ENCODE peak calls at places on chromosomes 1 and 21, in eight cellular contexts. C is A549, A is uterus, R is heart left ventricle, U is lower lobe of right lung, H is sigmoid colon, Z is adrenal gland, L is neural progenitor cell. N is an unnamed sample. For H3K9me3 and H3K4me1, the result is how much of the 10 kb centered on the place peaks cover.

GRCh38 chr1:172356620-172357019 is 63.9 kb upstream of the C1orf105 start:
- DNase-seq in C (peak), A (no peak), R (no peak), U (no peak), H (no peak), Z (peak), L (no peak), N (no peak)

GRCh38 chr1:230746617-230747016 is 571 bp upstream of the CAPN9 start:
- DNase-seq in C (no peak), A (no peak), R (no peak), U (no peak), H (no peak), Z (no peak), L (no peak), N (no peak)

GRCh38 chr1:112092656-112093371 is 103.3 kb upstream of the KCND3 start:
- DNase-seq in C (no peak), A (no peak), R (no peak), U (no peak), H (no peak), Z (no peak), L (no peak), N (no peak)

GRCh38 chr1:212346586-212346985 is 61.4 kb downstream of the PPP2R5A start:
- DNase-seq in C (no peak), A (no peak), R (no peak), U (no peak), H (no peak), Z (no peak), L (no peak), N (no peak)

GRCh38 chr1:1623181-1623630 is 7.9 kb downstream of the MIB2 start:
- DNase-seq in C (no peak), A (no peak), R (peak), U (no peak), H (no peak), Z (no peak), L (no peak), N (no peak)

GRCh38 chr1:53449026-53449425 is 10.2 kb upstream of the DMRTB1 start:
- DNase-seq in C (no peak), A (no peak), R (no peak), U (no peak), H (no peak), Z (no peak), L (peak), N (no peak)

GRCh38 chr1:200042437-200043329 is 15.2 kb downstream of the NR5A2 start:
- DNase-seq in C (peak), A (no peak), R (no peak), U (no peak), H (no peak), Z (no peak), L (peak), N (peak)

GRCh38 chr1:158117854-158118691 is 62.6 kb upstream of the CD1D start:
- DNase-seq in C (peak), A (peak), R (peak), U (no peak), H (peak), Z (peak), L (peak), N (peak)

GRCh38 chr1:19656134-19656779 is 8.4 kb upstream of the HTR6 start:
- DNase-seq in C (no peak), A (no peak), R (no peak), U (no peak), H (no peak), Z (no peak), L (no peak), N (no peak)

GRCh38 chr1:17591814-17592430 is 52.4 kb downstream of the ARHGEF10L start:
- DNase-seq in C (no peak), A (no peak), R (no peak), U (no peak), H (no peak), Z (no peak), L (no peak), N (peak)

GRCh38 chr1:33762099-33762830 is 101.6 kb upstream of the HMGB4 start:
- DNase-seq in C (no peak), A (no peak), R (no peak), U (no peak), H (no peak), Z (no peak), L (no peak), N (no peak)

GRCh38 chr1:81128079-81128478 is 672.7 kb upstream of the ADGRL2 start:
- DNase-seq in C (no peak), A (no peak), R (no peak), U (no peak), H (no peak), Z (no peak), L (no peak), N (no peak)

GRCh38 chr1:81126989-81127571 is 673.7 kb upstream of the ADGRL2 start:
- DNase-seq in C (no peak), A (no peak), R (no peak), U (no peak), H (no peak), Z (no peak), L (no peak), N (no peak)

GRCh38 chr1:81125672-81126071 is 675.1 kb upstream of the ADGRL2 start:
- DNase-seq in C (no peak), A (no peak), R (no peak), U (no peak), H (no peak), Z (no peak), L (no peak), N (no peak)

GRCh38 chr1:81129366-81129765 is 671.4 kb upstream of the ADGRL2 start:
- DNase-seq in C (no peak), A (no peak), R (no peak), U (no peak), H (no peak), Z (no peak), L (no peak), N (no peak)
- H3K9me3 ChIP-seq in C (under half), A (under half), R (under half), U (under half), H (under half), Z (under half), L (under half), N (under half)

GRCh38 chr1:21320410-21321107 is 30.3 kb upstream of the ECE1 start:
- DNase-seq in C (no peak), A (no peak), R (no peak), U (no peak), H (peak), Z (peak), L (no peak), N (no peak)

GRCh38 chr1:21322681-21323016 is 32.4 kb upstream of the ECE1 start:
- DNase-seq in C (no peak), A (no peak), R (no peak), U (no peak), H (peak), Z (no peak), L (no peak), N (no peak)

GRCh38 chr1:21323091-21323490 is 32.8 kb upstream of the ECE1 start:
- DNase-seq in C (no peak), A (no peak), R (peak), U (no peak), H (no peak), Z (no peak), L (no peak), N (no peak)

GRCh38 chr1:21319447-21320407 is 29.5 kb upstream of the ECE1 start:
- DNase-seq in C (peak), A (no peak), R (peak), U (no peak), H (peak), Z (no peak), L (no peak), N (no peak)

GRCh38 chr1:21321963-21322680 is 31.9 kb upstream of the ECE1 start:
- DNase-seq in C (no peak), A (no peak), R (no peak), U (no peak), H (peak), Z (no peak), L (no peak), N (no peak)
- H3K4me1 ChIP-seq in C (half or more), A (half or more), R (half or more), U (half or more), H (under half), Z (half or more), L (half or more), N (under half)

GRCh38 chr1:6570066-6570465 is 9.7 kb upstream of the ZBTB48 start:
- DNase-seq in C (no peak), A (no peak), R (no peak), U (no peak), H (no peak), Z (no peak), L (no peak), N (no peak)
- H3K9me3 ChIP-seq in C (under half), A (under half), R (under half), U (under half), H (under half), Z (under half), L (under half), N (under half)

GRCh38 chr1:181106022-181106312 is 17.5 kb downstream of the IER5 start:
- DNase-seq in C (no peak), A (no peak), R (no peak), U (no peak), H (no peak), Z (no peak), L (no peak), N (no peak)
- H3K4me1 ChIP-seq in C (half or more), A (under half), R (under half), U (under half), H (under half), Z (under half), L (under half), N (under half)

GRCh38 chr1:80989455-80989854 is 811.3 kb upstream of the ADGRL2 start:
- DNase-seq in C (no peak), A (no peak), R (no peak), U (no peak), H (no peak), Z (no peak), L (no peak), N (no peak)

GRCh38 chr1:80994934-80995333 is 805.8 kb upstream of the ADGRL2 start:
- DNase-seq in C (no peak), A (no peak), R (no peak), U (no peak), H (no peak), Z (no peak), L (no peak), N (no peak)
- H3K9me3 ChIP-seq in C (under half), A (under half), R (under half), U (under half), H (under half), Z (under half), L (under half), N (under half)

GRCh38 chr21:42463861-42464515 is 32.0 kb downstream of the RSPH1 start:
- DNase-seq in C (peak), A (no peak), R (no peak), U (peak), H (no peak), Z (peak), L (no peak), N (peak)
- H3K4me1 ChIP-seq in C (under half), A (under half), R (under half), U (under half), H (under half), Z (under half), L (under half), N (under half)

GRCh38 chr21:19286901-19287300 is 883.3 kb upstream of the TMPRSS15 start:
- DNase-seq in C (no peak), A (no peak), R (no peak), U (no peak), H (no peak), Z (no peak), L (no peak), N (no peak)
- H3K9me3 ChIP-seq in C (under half), A (under half), R (under half), U (under half), H (under half), Z (under half), L (under half), N (under half)